ENCODE peak calls at places on chromosome 10, in ten cellular contexts. G, O, A, V, K, X, E, T, H and U are unnamed samples.

GRCh38 chr10:22316286-22317120 is at the start of gene COMMD3:
- DNase-seq in H (no peak), A (no peak), T (peak; percentile 71), O (peak; percentile 90), E (peak; percentile 78), K (peak; percentile 92), G (peak; percentile 82), V (peak; percentile 92), X (peak; percentile 86), U (peak; percentile 96)

GRCh38 chr10:62916157-62916603 is 100.0 kb upstream of the EGR2 start:
- DNase-seq in O (no peak), X (no peak), E (no peak), V (no peak), G (no peak), H (no peak), K (no peak), T (peak; percentile 34), A (peak; percentile 93), U (no peak)

GRCh38 chr10:32692174-32692573 is 246.2 kb downstream of the CCDC7 start:
- DNase-seq in T (peak; percentile 91), X (peak; percentile 14), G (no peak), A (peak; percentile 76), O (no peak), V (no peak), E (no peak), K (no peak), H (peak; percentile 41), U (no peak)

GRCh38 chr10:86960003-86960862 is 1.8 kb downstream of the SNCG start:
- DNase-seq in V (peak; percentile 89), O (peak; percentile 55), E (peak; percentile 91), A (no peak), K (no peak), T (peak; percentile 67), H (no peak), X (no peak), G (peak; percentile 96), U (no peak)

GRCh38 chr10:3978174-3978573 is 193.2 kb upstream of the KLF6 start:
- DNase-seq in T (peak; percentile 39), G (no peak), V (no peak), O (no peak), K (no peak), A (no peak), H (no peak), X (peak; percentile 46), E (no peak), U (no peak)

GRCh38 chr10:58150290-58150689 is 117.4 kb downstream of the IPMK start:
- DNase-seq in E (no peak), O (no peak), V (no peak), A (no peak), K (no peak), G (no peak), X (no peak), T (no peak), H (no peak), U (no peak)

GRCh38 chr10:101777857-101778145 is 1.9 kb upstream of the FGF8 start:
- DNase-seq in T (peak; percentile 11), H (no peak), K (no peak), A (no peak), X (no peak), O (no peak), E (no peak), V (no peak), G (peak; percentile 41), U (peak; percentile 46)

GRCh38 chr10:76461024-76461423 is 1029.6 kb downstream of the LRMDA start:
- DNase-seq in E (no peak), K (no peak), G (no peak), X (no peak), A (no peak), H (no peak), V (no peak), O (no peak), T (no peak), U (no peak)

GRCh38 chr10:104297697-104298660 is 29.0 kb downstream of the GSTO2 start:
- DNase-seq in K (no peak), A (no peak), V (peak; percentile 89), E (peak; percentile 61), X (no peak), G (peak; percentile 75), H (peak; percentile 66), T (no peak), O (peak; percentile 30), U (peak; percentile 72)

GRCh38 chr10:17668435-17669184 is 24.7 kb downstream of the STAM start:
- DNase-seq in X (no peak), A (no peak), O (no peak), T (no peak), K (no peak), H (no peak), V (no peak), G (no peak), E (no peak), U (no peak)

GRCh38 chr10:103551619-103552602 is 58.4 kb downstream of the NEURL1 start:
- DNase-seq in H (no peak), A (no peak), G (peak; percentile 41), T (no peak), K (no peak), O (no peak), V (no peak), E (peak; percentile 58), X (no peak), U (no peak)

GRCh38 chr10:48282829-48283228 is 8.3 kb upstream of the FRMPD2 start:
- DNase-seq in A (no peak), V (no peak), E (no peak), H (no peak), K (no peak), X (no peak), T (no peak), O (no peak), G (no peak), U (no peak)

GRCh38 chr10:127878474-127879055 is 14.2 kb downstream of the CLRN3 start:
- DNase-seq in A (no peak), G (no peak), V (no peak), T (no peak), K (no peak), X (no peak), H (no peak), E (no peak), O (no peak), U (no peak)

GRCh38 chr10:51955696-51956095 is 256.3 kb upstream of the CSTF2T start:
- DNase-seq in E (no peak), K (no peak), H (no peak), X (no peak), A (no peak), T (no peak), G (no peak), V (peak; percentile 45), O (no peak), U (no peak)

GRCh38 chr10:80530816-80531215 is 6.9 kb upstream of the SH2D4B start:
- DNase-seq in E (no peak), A (no peak), K (no peak), T (no peak), H (no peak), V (no peak), O (no peak), G (peak; percentile 61), X (no peak), U (no peak)

GRCh38 chr10:110360857-110361474 is 56.2 kb upstream of the SMNDC1 start:
- DNase-seq in X (no peak), K (no peak), E (no peak), V (peak; percentile 20), G (no peak), A (no peak), O (no peak), T (peak; percentile 68), H (no peak), U (no peak)

GRCh38 chr10:71805776-71806705 is 32.7 kb upstream of the VSIR start:
- DNase-seq in X (peak; percentile 16), G (peak; percentile 98), E (no peak), O (peak; percentile 58), K (no peak), H (no peak), V (peak; percentile 84), T (no peak), A (no peak), U (no peak)

GRCh38 chr10:14023612-14024348 is 306.9 kb downstream of the FRMD4A start:
- DNase-seq in K (no peak), H (no peak), V (peak; percentile 19), G (no peak), A (no peak), E (no peak), X (no peak), T (no peak), O (peak; percentile 17), U (no peak)

GRCh38 chr10:73338801-73339368 is 19.8 kb downstream of the CFAP70 start:
- DNase-seq in E (no peak), K (no peak), X (no peak), A (no peak), O (no peak), T (no peak), H (no peak), G (no peak), V (no peak), U (no peak)

GRCh38 chr10:6267941-6268340 is 65.2 kb downstream of the PFKFB3 start:
- DNase-seq in O (no peak), A (no peak), H (no peak), E (no peak), V (no peak), K (no peak), T (no peak), X (no peak), G (no peak), U (no peak)

GRCh38 chr10:48478469-48478868 is 126.4 kb downstream of the ARHGAP22 start:
- DNase-seq in H (no peak), A (no peak), X (no peak), O (no peak), V (no peak), E (no peak), T (no peak), K (no peak), G (no peak), U (no peak)

GRCh38 chr10:103125323-103126267 is 67.5 kb downstream of the NT5C2 start:
- DNase-seq in X (no peak), G (no peak), A (no peak), K (no peak), T (no peak), H (no peak), V (no peak), E (no peak), O (no peak), U (no peak)

GRCh38 chr10:76540786-76541185 is 1096.8 kb downstream of the KCNMA1 start:
- DNase-seq in A (no peak), V (no peak), X (no peak), G (no peak), E (no peak), H (no peak), K (no peak), O (no peak), T (no peak), U (no peak)

GRCh38 chr10:63464402-63465292 is 1.1 kb downstream of the JMJD1C start:
- DNase-seq in T (peak; percentile 16), E (no peak), O (peak; percentile 17), H (no peak), G (no peak), V (no peak), K (peak; percentile 44), X (no peak), A (no peak), U (no peak)

GRCh38 chr10:59724098-59724938 is 14.7 kb upstream of the SLC16A9 start:
- DNase-seq in H (no peak), K (no peak), X (peak; percentile 22), E (no peak), A (no peak), G (no peak), V (no peak), T (no peak), O (no peak), U (no peak)

GRCh38 chr10:125079091-125079600 is 81.2 kb downstream of the CTBP2 start:
- DNase-seq in V (no peak), X (no peak), T (no peak), G (no peak), A (no peak), O (no peak), E (no peak), H (no peak), K (no peak), U (no peak)